ENCODE peak calls at places on chromosomes 12 and 14, in ten cellular contexts. One of them, this sample, is unnamed. For H3K27me3, H3K36me3 and H3K4me1, the result is how much of the 10 kb centered on the place peaks cover.

GRCh38 chr12:100632445-100632892 is 59.0 kb downstream of the GAS2L3 start:
- DNase-seq in Peyer's patch: no peak
- DNase-seq in neuronal stem cell: no peak
- DNase-seq in left ventricle myocardium inferior: no peak
- DNase-seq in IMR-90: no peak
- DNase-seq in right lobe of liver: no peak
- DNase-seq in transverse colon: no peak
- DNase-seq in CD8-positive, alpha-beta T cell: no peak
- DNase-seq in adipocyte: no peak
- DNase-seq in tibial nerve: no peak
- DNase-seq in this sample: no peak

GRCh38 chr12:107402041-107403022 is 283.3 kb upstream of the PWP1 start:
- DNase-seq in neuronal stem cell: peak
- DNase-seq in tibial nerve: no peak
- DNase-seq in Peyer's patch: peak
- DNase-seq in right lobe of liver: peak
- DNase-seq in IMR-90: peak
- DNase-seq in adipocyte: peak
- DNase-seq in CD8-positive, alpha-beta T cell: peak
- DNase-seq in left ventricle myocardium inferior: no peak
- DNase-seq in transverse colon: peak
- DNase-seq in this sample: no peak

GRCh38 chr12:100987552-100988277 is 193.1 kb downstream of the ANO4 start:
- DNase-seq in left ventricle myocardium inferior: no peak
- DNase-seq in transverse colon: no peak
- DNase-seq in IMR-90: peak
- DNase-seq in tibial nerve: no peak
- DNase-seq in neuronal stem cell: peak
- DNase-seq in right lobe of liver: peak
- DNase-seq in adipocyte: peak
- DNase-seq in Peyer's patch: no peak
- DNase-seq in CD8-positive, alpha-beta T cell: no peak
- DNase-seq in this sample: peak

GRCh38 chr12:62251609-62251958 is 8.6 kb upstream of the USP15 start:
- DNase-seq in right lobe of liver: no peak
- DNase-seq in Peyer's patch: no peak
- DNase-seq in CD8-positive, alpha-beta T cell: no peak
- DNase-seq in tibial nerve: no peak
- DNase-seq in left ventricle myocardium inferior: no peak
- DNase-seq in neuronal stem cell: no peak
- DNase-seq in adipocyte: no peak
- DNase-seq in transverse colon: no peak
- DNase-seq in IMR-90: no peak
- DNase-seq in this sample: no peak

GRCh38 chr14:90698379-90698869 is 117.8 kb downstream of the TTC7B start:
- DNase-seq in CD8-positive, alpha-beta T cell: no peak
- DNase-seq in right lobe of liver: peak
- DNase-seq in left ventricle myocardium inferior: peak
- DNase-seq in neuronal stem cell: no peak
- DNase-seq in IMR-90: peak
- DNase-seq in tibial nerve: peak
- DNase-seq in Peyer's patch: peak
- DNase-seq in adipocyte: peak
- DNase-seq in transverse colon: peak
- DNase-seq in this sample: no peak

GRCh38 chr12:48865441-48866290 is at the start of gene RND1:
- DNase-seq in adipocyte: peak
- DNase-seq in IMR-90: peak
- DNase-seq in tibial nerve: peak
- DNase-seq in neuronal stem cell: peak
- DNase-seq in CD8-positive, alpha-beta T cell: peak
- DNase-seq in transverse colon: peak
- DNase-seq in Peyer's patch: peak
- DNase-seq in right lobe of liver: peak
- DNase-seq in left ventricle myocardium inferior: peak
- DNase-seq in this sample: peak

GRCh38 chr12:52823761-52824450 is 10.0 kb upstream of the KRT4 start:
- DNase-seq in CD8-positive, alpha-beta T cell: no peak
- DNase-seq in transverse colon: no peak
- DNase-seq in right lobe of liver: no peak
- DNase-seq in Peyer's patch: no peak
- DNase-seq in neuronal stem cell: no peak
- DNase-seq in left ventricle myocardium inferior: no peak
- DNase-seq in IMR-90: no peak
- DNase-seq in adipocyte: no peak
- DNase-seq in tibial nerve: no peak
- DNase-seq in this sample: no peak

GRCh38 chr12:6084969-6085450 is 39.5 kb downstream of the VWF start:
- DNase-seq in adipocyte: no peak
- DNase-seq in transverse colon: no peak
- DNase-seq in tibial nerve: no peak
- DNase-seq in neuronal stem cell: no peak
- DNase-seq in IMR-90: no peak
- DNase-seq in CD8-positive, alpha-beta T cell: no peak
- DNase-seq in Peyer's patch: no peak
- DNase-seq in left ventricle myocardium inferior: no peak
- DNase-seq in right lobe of liver: no peak
- DNase-seq in this sample: no peak

GRCh38 chr12:54053625-54054441 is at the start of gene HOXC4:
- DNase-seq in left ventricle myocardium inferior: no peak
- DNase-seq in IMR-90: peak
- DNase-seq in neuronal stem cell: no peak
- DNase-seq in adipocyte: no peak
- DNase-seq in CD8-positive, alpha-beta T cell: no peak
- DNase-seq in tibial nerve: no peak
- DNase-seq in transverse colon: peak
- DNase-seq in Peyer's patch: peak
- DNase-seq in right lobe of liver: no peak
- DNase-seq in this sample: peak

DNA sequence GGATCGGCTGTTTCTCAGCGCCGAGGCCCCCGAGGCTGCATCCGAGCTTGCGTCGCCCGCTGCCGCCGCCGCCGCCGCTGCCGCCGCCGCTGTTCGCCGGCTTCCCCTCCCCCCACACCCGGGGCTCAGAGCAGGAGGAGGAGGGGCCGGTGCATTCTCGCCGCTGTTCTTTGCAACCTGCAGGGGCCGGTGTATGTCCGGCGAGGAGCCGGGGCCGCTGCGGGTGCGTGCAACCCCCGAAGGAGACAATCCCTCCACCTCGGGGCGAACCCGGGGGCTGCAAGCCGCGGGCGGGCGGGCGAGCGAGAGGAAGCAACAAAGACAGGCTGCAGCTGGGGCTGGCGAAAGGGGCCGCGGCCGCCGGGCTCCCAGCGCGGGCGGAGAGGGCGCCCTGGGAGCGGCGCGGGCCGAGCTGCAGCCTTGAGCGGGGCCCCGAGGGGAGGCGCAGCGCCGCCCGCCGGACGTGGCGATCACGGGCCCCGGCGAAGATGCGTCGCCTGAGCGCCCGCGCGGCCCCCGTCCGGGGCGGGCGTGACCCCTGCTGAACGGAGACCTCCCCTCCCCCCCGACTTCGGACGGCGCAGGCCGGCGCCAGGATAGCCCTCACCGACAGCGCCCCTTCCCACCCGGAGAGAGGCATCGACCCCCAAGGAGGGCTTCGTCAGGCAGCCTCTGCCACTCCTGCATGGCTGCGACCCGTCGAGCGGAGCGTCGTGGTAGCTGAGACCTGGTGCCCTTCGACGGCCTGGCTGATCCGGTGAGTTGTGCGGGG is 702 bp downstream of the FAM222A start:
- DNase-seq in tibial nerve: no peak
- DNase-seq in IMR-90: peak
- DNase-seq in transverse colon: peak
- DNase-seq in left ventricle myocardium inferior: peak
- DNase-seq in CD8-positive, alpha-beta T cell: peak
- DNase-seq in neuronal stem cell: peak
- DNase-seq in right lobe of liver: peak
- DNase-seq in Peyer's patch: peak
- DNase-seq in adipocyte: peak
- DNase-seq in this sample: peak
- H3K27me3 ChIP-seq in tibial nerve: under half
- H3K27me3 ChIP-seq in IMR-90: half or more
- H3K27me3 ChIP-seq in transverse colon: under half
- H3K27me3 ChIP-seq in left ventricle myocardium inferior: half or more
- H3K27me3 ChIP-seq in CD8-positive, alpha-beta T cell: under half
- H3K27me3 ChIP-seq in neuronal stem cell: half or more
- H3K27me3 ChIP-seq in right lobe of liver: under half
- H3K27me3 ChIP-seq in Peyer's patch: under half
- H3K27me3 ChIP-seq in adipocyte: under half
- H3K27me3 ChIP-seq in this sample: under half

GRCh38 chr12:122483969-122484368 is 16.8 kb downstream of the ZCCHC8 start:
- DNase-seq in tibial nerve: no peak
- DNase-seq in neuronal stem cell: no peak
- DNase-seq in left ventricle myocardium inferior: no peak
- DNase-seq in right lobe of liver: no peak
- DNase-seq in Peyer's patch: no peak
- DNase-seq in IMR-90: no peak
- DNase-seq in transverse colon: no peak
- DNase-seq in CD8-positive, alpha-beta T cell: no peak
- DNase-seq in adipocyte: no peak
- DNase-seq in this sample: no peak
- H3K36me3 ChIP-seq in tibial nerve: under half
- H3K36me3 ChIP-seq in neuronal stem cell: under half
- H3K36me3 ChIP-seq in left ventricle myocardium inferior: half or more
- H3K36me3 ChIP-seq in right lobe of liver: under half
- H3K36me3 ChIP-seq in Peyer's patch: under half
- H3K36me3 ChIP-seq in IMR-90: under half
- H3K36me3 ChIP-seq in transverse colon: half or more
- H3K36me3 ChIP-seq in CD8-positive, alpha-beta T cell: half or more
- H3K36me3 ChIP-seq in adipocyte: half or more
- H3K36me3 ChIP-seq in this sample: under half

GRCh38 chr14:55586411-55586810 is 6.4 kb downstream of the KTN1 start:
- DNase-seq in neuronal stem cell: no peak
- DNase-seq in IMR-90: peak
- DNase-seq in adipocyte: peak
- DNase-seq in CD8-positive, alpha-beta T cell: no peak
- DNase-seq in transverse colon: no peak
- DNase-seq in right lobe of liver: no peak
- DNase-seq in left ventricle myocardium inferior: no peak
- DNase-seq in tibial nerve: no peak
- DNase-seq in Peyer's patch: no peak
- DNase-seq in this sample: no peak
- H3K4me1 ChIP-seq in neuronal stem cell: under half
- H3K4me1 ChIP-seq in IMR-90: under half
- H3K4me1 ChIP-seq in adipocyte: half or more
- H3K4me1 ChIP-seq in CD8-positive, alpha-beta T cell: half or more
- H3K4me1 ChIP-seq in transverse colon: half or more
- H3K4me1 ChIP-seq in right lobe of liver: under half
- H3K4me1 ChIP-seq in left ventricle myocardium inferior: half or more
- H3K4me1 ChIP-seq in tibial nerve: half or more
- H3K4me1 ChIP-seq in Peyer's patch: under half
- H3K4me1 ChIP-seq in this sample: under half

DNA sequence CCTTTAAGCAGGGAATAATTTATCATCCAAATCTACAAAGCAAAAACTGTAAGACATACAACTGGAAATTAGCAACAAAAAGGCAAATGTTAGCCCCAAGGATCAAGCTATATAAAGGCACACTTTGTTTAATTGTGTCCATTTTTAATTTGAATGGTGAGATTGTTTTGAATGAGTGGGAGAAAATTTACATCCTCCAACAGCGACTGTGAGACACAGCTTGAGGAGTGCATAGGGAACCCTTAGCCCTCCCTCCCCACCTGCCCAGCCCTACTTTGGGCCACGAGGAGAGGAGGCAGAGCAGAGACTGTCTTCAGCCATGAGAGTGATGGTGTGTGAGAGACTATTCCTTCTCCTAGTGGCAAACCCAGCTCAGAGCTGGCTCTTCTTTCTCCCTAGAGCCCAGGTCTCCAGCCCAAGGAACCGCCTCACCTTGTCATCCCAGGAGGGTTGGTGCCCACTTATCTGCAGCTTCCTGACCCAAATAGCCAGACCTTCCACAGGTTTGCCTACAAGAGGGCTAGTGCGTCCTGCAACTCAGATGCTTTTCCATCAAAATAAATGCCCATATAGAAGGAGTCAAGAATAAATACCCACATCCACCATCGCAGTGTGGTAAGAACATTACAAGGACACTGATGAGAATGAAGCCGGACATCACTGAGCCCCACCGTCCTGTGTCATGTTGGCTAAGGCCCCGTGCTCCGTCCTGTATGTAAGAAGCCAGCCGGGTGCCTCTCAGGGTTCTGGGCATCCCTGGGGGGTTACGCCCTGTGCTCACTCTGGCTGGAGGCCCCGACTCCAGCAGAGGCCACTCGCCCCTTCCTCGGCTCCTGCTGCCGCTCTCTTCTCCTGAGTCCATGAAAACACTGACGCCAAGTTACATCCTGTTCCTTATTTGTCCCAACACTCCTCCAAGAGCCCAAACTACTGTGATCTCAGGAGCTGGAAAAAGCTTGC is 36.4 kb upstream of the C14orf180 start:
- DNase-seq in left ventricle myocardium inferior: no peak
- DNase-seq in neuronal stem cell: no peak
- DNase-seq in IMR-90: no peak
- DNase-seq in right lobe of liver: no peak
- DNase-seq in adipocyte: no peak
- DNase-seq in Peyer's patch: no peak
- DNase-seq in CD8-positive, alpha-beta T cell: no peak
- DNase-seq in tibial nerve: no peak
- DNase-seq in transverse colon: no peak
- DNase-seq in this sample: no peak
- H3K27me3 ChIP-seq in left ventricle myocardium inferior: half or more
- H3K27me3 ChIP-seq in neuronal stem cell: under half
- H3K27me3 ChIP-seq in IMR-90: under half
- H3K27me3 ChIP-seq in right lobe of liver: under half
- H3K27me3 ChIP-seq in adipocyte: under half
- H3K27me3 ChIP-seq in Peyer's patch: under half
- H3K27me3 ChIP-seq in CD8-positive, alpha-beta T cell: under half
- H3K27me3 ChIP-seq in tibial nerve: under half
- H3K27me3 ChIP-seq in transverse colon: half or more
- H3K27me3 ChIP-seq in this sample: under half

GRCh38 chr12:42957136-42957535 is 367.6 kb upstream of the PRICKLE1 start:
- DNase-seq in transverse colon: no peak
- DNase-seq in tibial nerve: no peak
- DNase-seq in right lobe of liver: no peak
- DNase-seq in neuronal stem cell: no peak
- DNase-seq in IMR-90: no peak
- DNase-seq in adipocyte: no peak
- DNase-seq in left ventricle myocardium inferior: peak
- DNase-seq in CD8-positive, alpha-beta T cell: no peak
- DNase-seq in Peyer's patch: no peak
- DNase-seq in this sample: no peak
- H3K36me3 ChIP-seq in transverse colon: under half
- H3K36me3 ChIP-seq in tibial nerve: under half
- H3K36me3 ChIP-seq in right lobe of liver: under half
- H3K36me3 ChIP-seq in neuronal stem cell: under half
- H3K36me3 ChIP-seq in IMR-90: under half
- H3K36me3 ChIP-seq in adipocyte: under half
- H3K36me3 ChIP-seq in left ventricle myocardium inferior: under half
- H3K36me3 ChIP-seq in CD8-positive, alpha-beta T cell: under half
- H3K36me3 ChIP-seq in Peyer's patch: under half
- H3K36me3 ChIP-seq in this sample: under half

GRCh38 chr14:74586681-74587362 is 25.2 kb downstream of the LTBP2 start:
- DNase-seq in CD8-positive, alpha-beta T cell: no peak
- DNase-seq in neuronal stem cell: no peak
- DNase-seq in adipocyte: no peak
- DNase-seq in Peyer's patch: no peak
- DNase-seq in right lobe of liver: no peak
- DNase-seq in tibial nerve: no peak
- DNase-seq in IMR-90: no peak
- DNase-seq in left ventricle myocardium inferior: no peak
- DNase-seq in transverse colon: no peak
- DNase-seq in this sample: no peak
- H3K4me1 ChIP-seq in CD8-positive, alpha-beta T cell: under half
- H3K4me1 ChIP-seq in neuronal stem cell: under half
- H3K4me1 ChIP-seq in adipocyte: under half
- H3K4me1 ChIP-seq in Peyer's patch: under half
- H3K4me1 ChIP-seq in right lobe of liver: under half
- H3K4me1 ChIP-seq in tibial nerve: under half
- H3K4me1 ChIP-seq in IMR-90: under half
- H3K4me1 ChIP-seq in left ventricle myocardium inferior: half or more
- H3K4me1 ChIP-seq in transverse colon: under half
- H3K4me1 ChIP-seq in this sample: under half